ENCODE peak calls at places on chromosomes 5 and 9, in ten cellular contexts. E, S, D, P, N, L, T, W, O and C are unnamed samples.

GRCh38 chr5:142016576-142016975 is 3.7 kb upstream of the GNPDA1 start:
- DNase-seq in D (peak), S (no peak), T (no peak), L (no peak), P (no peak), W (no peak), E (no peak), O (no peak), N (no peak), C (no peak)

GRCh38 chr5:63451188-63451587 is 511.1 kb downstream of the HTR1A start:
- DNase-seq in W (no peak), E (no peak), N (no peak), T (no peak), L (no peak), D (no peak), O (no peak), P (no peak), S (no peak), C (no peak)

GRCh38 chr9:278651-279050 is 64.0 kb downstream of the DOCK8 start:
- DNase-seq in P (no peak), D (no peak), E (no peak), L (no peak), T (no peak), O (no peak), S (no peak), N (peak), W (no peak), C (no peak)

GRCh38 chr5:150213530-150213929 is 23.7 kb downstream of the SLC6A7 start:
- DNase-seq in P (no peak), E (no peak), S (no peak), T (no peak), D (no peak), L (no peak), N (no peak), W (no peak), O (no peak), C (no peak)

GRCh38 chr9:130124471-130124870 is 47.7 kb upstream of the NCS1 start:
- DNase-seq in P (no peak), N (no peak), E (no peak), L (no peak), D (no peak), S (no peak), W (no peak), O (no peak), T (no peak), C (no peak)

GRCh38 chr5:1521054-1521453 is 2.7 kb downstream of the LPCAT1 start:
- DNase-seq in S (no peak), L (no peak), T (no peak), E (no peak), D (no peak), O (no peak), N (peak), P (no peak), W (no peak), C (no peak)

GRCh38 chr5:174183701-174184100 is 138.2 kb downstream of the NSG2 start:
- DNase-seq in W (no peak), O (no peak), T (no peak), L (no peak), E (no peak), D (no peak), S (no peak), P (no peak), N (no peak), C (no peak)

GRCh38 chr5:15763754-15764153 is 263.8 kb downstream of the FBXL7 start:
- DNase-seq in W (no peak), T (no peak), E (no peak), O (no peak), P (no peak), L (no peak), S (peak), N (no peak), D (no peak), C (no peak)

GRCh38 chr5:1152156-1152555 is 40.3 kb upstream of the SLC12A7 start:
- DNase-seq in O (no peak), S (peak), T (no peak), L (peak), D (no peak), E (no peak), P (no peak), N (no peak), W (no peak), C (no peak)

GRCh38 chr5:149559712-149560111 is 8.5 kb upstream of the CSNK1A1 start:
- DNase-seq in O (no peak), E (no peak), D (no peak), T (no peak), S (no peak), W (no peak), N (no peak), P (no peak), L (no peak), C (no peak)

GRCh38 chr9:129495422-129496186 is 125.3 kb downstream of the C9orf50 start:
- DNase-seq in E (peak), N (peak), T (peak), W (peak), P (peak), O (peak), D (no peak), L (peak), S (peak), C (peak)

GRCh38 chr5:142152383-142152730 is 43.8 kb downstream of the NDFIP1 start:
- DNase-seq in D (no peak), O (no peak), N (no peak), L (peak), W (no peak), P (no peak), E (peak), S (no peak), T (no peak), C (no peak)

GRCh38 chr9:132410642-132411041 is 631 bp downstream of the CFAP77 start:
- DNase-seq in L (no peak), S (no peak), P (no peak), O (no peak), T (no peak), W (no peak), N (no peak), D (no peak), E (no peak), C (no peak)

GRCh38 chr5:14450055-14450524 is 131.5 kb upstream of the OTULINL start:
- DNase-seq in P (peak), N (no peak), E (no peak), S (no peak), D (no peak), W (peak), L (peak), O (peak), T (no peak), C (no peak)

GRCh38 chr5:145834917-145835838 is at the start of gene PRELID2:
- DNase-seq in D (no peak), L (peak), W (peak), P (peak), N (peak), E (peak), S (no peak), O (peak), T (peak), C (peak)

GRCh38 chr5:80713640-80714039 is 58.9 kb upstream of the DHFR start:
- DNase-seq in N (no peak), T (no peak), W (no peak), O (no peak), L (no peak), D (no peak), S (no peak), E (no peak), P (no peak), C (no peak)

GRCh38 chr5:141785667-141786066 is 92.5 kb downstream of the PCDH1 start:
- DNase-seq in N (peak), T (no peak), S (no peak), L (no peak), E (no peak), D (no peak), W (no peak), P (no peak), O (no peak), C (no peak)

GRCh38 chr5:167713186-167713585 is 578.3 kb upstream of the WWC1 start:
- DNase-seq in W (no peak), E (peak), S (no peak), L (no peak), N (no peak), O (no peak), T (no peak), D (no peak), P (no peak), C (no peak)

GRCh38 chr9:79224672-79225433 is 346.9 kb upstream of the TLE4 start:
- DNase-seq in T (peak), P (no peak), L (no peak), D (no peak), E (peak), N (no peak), W (peak), S (no peak), O (no peak), C (peak)

GRCh38 chr9:135889564-135890189 is 17.7 kb downstream of the CAMSAP1 start:
- DNase-seq in P (no peak), D (no peak), O (no peak), L (no peak), S (no peak), T (no peak), W (no peak), E (no peak), N (peak), C (no peak)

GRCh38 chr9:94912700-94913249 is 186.3 kb downstream of the AOPEP start:
- DNase-seq in W (no peak), D (no peak), E (peak), P (peak), L (peak), S (peak), T (peak), O (peak), N (no peak), C (peak)

GRCh38 chr9:117354997-117355396 is 59.9 kb downstream of the ASTN2 start:
- DNase-seq in D (no peak), S (no peak), E (no peak), P (no peak), W (no peak), O (no peak), N (no peak), L (no peak), T (no peak), C (no peak)

GRCh38 chr5:154786414-154786813 is 31.2 kb downstream of the LARP1 start:
- DNase-seq in S (no peak), E (no peak), D (no peak), W (no peak), L (no peak), P (no peak), T (no peak), N (no peak), O (no peak), C (no peak)

GRCh38 chr5:95815143-95815729 is 7.3 kb downstream of the GLRX start:
- DNase-seq in S (no peak), E (no peak), T (no peak), N (no peak), P (no peak), D (no peak), W (no peak), L (no peak), O (no peak), C (no peak)
- H3K27ac ChIP-seq in S (no peak), E (no peak), T (no peak), N (no peak), P (no peak), D (no peak), W (no peak), L (no peak), O (no peak), C (no peak)

DNA sequence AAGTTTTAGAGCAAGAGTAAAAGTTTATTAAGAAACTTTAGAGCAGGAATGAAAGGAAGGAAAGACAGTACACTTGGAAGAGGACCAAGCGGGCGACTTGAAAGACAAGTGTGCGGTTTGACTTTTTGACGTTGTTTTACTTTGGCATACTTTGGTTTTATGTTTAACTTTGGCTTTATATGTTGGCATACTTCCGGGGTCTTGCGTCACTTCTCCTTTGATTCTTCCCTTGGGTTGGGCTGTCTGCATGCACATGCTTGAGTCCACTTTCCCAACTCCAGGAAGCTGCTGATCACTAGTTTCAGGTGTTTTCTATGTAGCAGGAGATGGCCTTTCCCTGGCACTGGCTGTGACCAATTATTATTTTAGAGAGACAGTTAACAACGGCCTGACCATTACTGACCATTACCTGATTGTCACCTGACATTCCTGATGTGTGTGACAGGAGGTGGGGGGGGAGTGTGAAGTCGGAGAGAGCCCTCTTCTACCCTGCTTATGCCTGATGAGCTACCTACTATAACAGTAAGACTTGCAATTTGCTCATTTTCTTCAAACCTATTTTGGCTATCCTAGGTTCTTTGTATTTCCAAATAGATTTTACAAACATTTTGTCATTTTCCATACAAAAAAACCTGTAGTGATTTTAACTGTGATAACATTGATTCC is 45.5 kb downstream of the TNFSF8 start:
- DNase-seq in T (peak), O (no peak), W (peak), N (peak), D (no peak), S (no peak), E (peak), L (no peak), P (no peak), C (peak)
- H3K27ac ChIP-seq in T (peak), O (no peak), W (peak), N (peak), D (no peak), S (no peak), E (peak), L (no peak), P (no peak), C (no peak)

GRCh38 chr9:1979815-1980367 is 35.3 kb upstream of the SMARCA2 start:
- DNase-seq in D (no peak), L (peak), W (peak), N (no peak), T (no peak), S (peak), E (no peak), P (no peak), O (no peak), C (peak)

GRCh38 chr9:1977026-1977425 is 38.1 kb upstream of the SMARCA2 start:
- DNase-seq in E (no peak), N (no peak), T (no peak), S (no peak), L (no peak), W (no peak), D (no peak), O (no peak), P (no peak), C (peak)

GRCh38 chr9:1982074-1982473 is 33.1 kb upstream of the SMARCA2 start:
- DNase-seq in E (no peak), W (no peak), N (no peak), T (no peak), D (no peak), O (no peak), S (no peak), L (no peak), P (no peak), C (no peak)

GRCh38 chr9:1978941-1979340 is 36.2 kb upstream of the SMARCA2 start:
- DNase-seq in P (no peak), D (no peak), T (no peak), S (no peak), L (no peak), W (peak), O (no peak), E (no peak), N (no peak), C (peak)

GRCh38 chr9:1980387-1980786 is 34.8 kb upstream of the SMARCA2 start:
- DNase-seq in W (no peak), L (no peak), D (no peak), P (no peak), O (no peak), E (no peak), N (no peak), S (no peak), T (no peak), C (no peak)
- H3K27ac ChIP-seq in W (no peak), L (no peak), D (no peak), P (no peak), O (no peak), E (no peak), N (peak), S (no peak), T (no peak), C (no peak)

GRCh38 chr5:163437011-163437308 is 435 bp upstream of the CCNG1 start:
- DNase-seq in L (no peak), O (no peak), N (no peak), D (no peak), P (no peak), S (no peak), E (no peak), W (no peak), T (no peak), C (no peak)
- H3K27ac ChIP-seq in L (peak), O (peak), N (peak), D (peak), P (peak), S (peak), E (no peak), W (peak), T (peak), C (peak)

DNA sequence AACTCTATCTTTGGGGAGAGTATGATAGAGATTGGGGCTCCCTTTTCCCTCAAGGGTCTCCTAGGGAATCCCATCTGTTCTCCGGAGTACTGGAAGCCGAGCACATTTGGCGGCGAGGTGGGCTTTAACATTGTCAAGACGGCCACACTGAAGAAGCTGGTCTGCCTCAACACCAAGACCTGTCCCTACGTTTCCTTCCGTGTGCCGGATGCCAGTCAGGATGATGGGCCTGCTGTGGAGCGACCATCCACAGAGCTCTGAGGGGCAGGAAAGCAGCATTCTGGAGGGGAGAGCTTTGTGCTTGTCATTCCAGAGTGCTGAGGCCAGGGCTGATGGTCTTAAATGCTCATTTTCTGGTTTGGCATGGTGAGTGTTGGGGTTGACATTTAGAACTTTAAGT is 21.5 kb downstream of the PTGS1 start:
- DNase-seq in T (no peak), E (no peak), L (no peak), P (no peak), O (no peak), N (no peak), W (no peak), S (no peak), D (no peak), C (no peak)
- H3K27ac ChIP-seq in T (no peak), E (no peak), L (no peak), P (no peak), O (no peak), N (peak), W (no peak), S (no peak), D (no peak), C (no peak)

GRCh38 chr5:138334867-138335447 is 3.1 kb upstream of the FAM53C start:
- DNase-seq in P (no peak), D (no peak), E (no peak), L (no peak), N (no peak), O (no peak), W (no peak), T (peak), S (no peak), C (no peak)

GRCh38 chr5:138331449-138332368 is at the start of gene CDC25C:
- DNase-seq in O (peak), S (peak), E (peak), L (peak), T (peak), W (peak), P (peak), D (peak), N (peak), C (peak)

GRCh38 chr5:138330813-138331448 is 673 bp downstream of the CDC25C start:
- DNase-seq in W (no peak), L (no peak), P (no peak), S (peak), O (no peak), D (no peak), E (peak), N (no peak), T (no peak), C (no peak)
- H3K27ac ChIP-seq in W (peak), L (peak), P (no peak), S (peak), O (no peak), D (peak), E (peak), N (no peak), T (peak), C (peak)

DNA sequence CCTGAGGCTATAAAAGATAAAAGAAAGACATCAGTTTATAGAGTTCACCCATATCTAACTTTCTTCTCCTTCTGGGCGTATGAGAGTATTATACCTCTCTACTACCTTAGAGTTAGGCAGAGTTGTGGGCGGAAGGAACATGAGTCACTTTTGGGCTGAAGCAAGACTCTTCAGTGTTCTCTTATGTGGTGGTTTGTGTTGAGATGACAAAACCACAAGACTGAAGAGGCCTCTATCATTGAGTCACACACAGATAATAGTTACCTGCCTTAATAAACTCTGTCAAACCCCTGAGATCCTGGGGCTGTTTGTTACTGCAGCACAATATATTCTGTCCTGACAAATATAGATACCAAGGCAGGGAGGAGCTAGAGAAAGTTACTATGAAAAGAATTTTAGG is 184.2 kb downstream of the EFNA5 start:
- DNase-seq in D (no peak), W (no peak), E (peak), L (no peak), O (no peak), N (no peak), S (no peak), P (no peak), T (no peak), C (peak)
- H3K27ac ChIP-seq in D (no peak), W (peak), E (peak), L (no peak), O (no peak), N (peak), S (no peak), P (no peak), T (no peak), C (no peak)

DNA sequence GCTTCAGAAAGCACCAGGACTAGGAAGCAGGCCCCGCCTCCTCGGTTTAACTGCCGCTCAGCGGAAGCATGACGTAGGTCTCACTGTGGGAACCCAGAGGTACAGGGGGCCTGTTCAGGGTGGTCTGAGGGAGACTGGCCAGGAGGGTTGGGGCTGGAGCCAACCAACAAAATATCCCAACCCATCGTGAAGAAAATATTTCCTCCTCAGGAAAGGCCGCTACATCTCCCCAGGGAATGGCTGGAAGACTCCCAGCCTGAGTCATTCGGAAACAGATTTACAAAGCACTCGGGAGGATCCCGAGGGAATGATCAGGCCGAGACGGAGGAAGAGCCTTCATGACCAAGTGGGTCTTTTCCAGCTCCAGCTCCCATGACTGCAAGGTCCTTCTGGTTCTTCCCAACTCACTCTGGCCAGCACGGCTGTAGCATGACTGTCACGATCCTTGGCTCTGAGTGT is 100.8 kb downstream of the LHFPL2 start:
- DNase-seq in P (peak), D (no peak), O (peak), T (no peak), N (no peak), W (peak), E (no peak), L (peak), S (no peak), C (no peak)
- H3K27ac ChIP-seq in P (peak), D (no peak), O (peak), T (no peak), N (peak), W (peak), E (no peak), L (peak), S (no peak), C (no peak)